ENCODE peak calls at places on chromosomes 2 and 18, in nine cellular contexts. F is neural crest cell, U is heart right ventricle, K is astrocyte of the cerebellum, B is upper lobe of right lung, C is WTC11, L is tibial artery, V is AG09309, A is B cell. M is an unnamed sample.

GRCh38 chr2:25043241-25043867 is 1.5 kb downstream of the EFR3B start:
- DNase-seq in F (peak), U (no peak), K (peak), B (no peak), C (peak), L (no peak), V (peak), A (peak), M (peak)

GRCh38 chr18:32175265-32175664 is 14.6 kb upstream of the MEP1B start:
- DNase-seq in F (no peak), U (no peak), K (no peak), B (no peak), C (no peak), L (no peak), V (no peak), A (no peak), M (no peak)

GRCh38 chr2:170140561-170140960 is 37.4 kb upstream of the MYO3B start:
- DNase-seq in F (no peak), U (no peak), K (no peak), B (no peak), C (no peak), L (no peak), V (no peak), A (no peak), M (no peak)

GRCh38 chr2:134160793-134161504 is 92.9 kb upstream of the MGAT5 start:
- DNase-seq in F (no peak), U (peak), K (no peak), B (no peak), C (no peak), L (no peak), V (no peak), A (no peak), M (no peak)

GRCh38 chr2:160353166-160353565 is 140.4 kb downstream of the RBMS1 start:
- DNase-seq in F (no peak), U (no peak), K (no peak), B (no peak), C (no peak), L (no peak), V (no peak), A (peak), M (peak)

GRCh38 chr2:105910497-105911238 is 166.0 kb downstream of the NCK2 start:
- DNase-seq in F (no peak), U (no peak), K (no peak), B (no peak), C (no peak), L (no peak), V (no peak), A (no peak), M (no peak)

GRCh38 chr18:57029761-57030160 is 117.1 kb upstream of the BOD1L2 start:
- DNase-seq in F (no peak), U (no peak), K (no peak), B (no peak), C (no peak), L (no peak), V (no peak), A (no peak), M (peak)

GRCh38 chr2:134722728-134723127 is 3.9 kb upstream of the TMEM163 start:
- DNase-seq in F (no peak), U (no peak), K (no peak), B (no peak), C (peak), L (no peak), V (no peak), A (no peak), M (no peak)

GRCh38 chr2:136182315-136182714 is 64.4 kb upstream of the CXCR4 start:
- DNase-seq in F (no peak), U (no peak), K (no peak), B (no peak), C (no peak), L (no peak), V (no peak), A (no peak), M (no peak)

GRCh38 chr2:219517954-219518778 is 3.9 kb downstream of the ASIC4 start:
- DNase-seq in F (no peak), U (no peak), K (no peak), B (no peak), C (no peak), L (no peak), V (no peak), A (no peak), M (no peak)

GRCh38 chr2:128625966-128626757 is 307.5 kb upstream of the HS6ST1 start:
- DNase-seq in F (no peak), U (no peak), K (no peak), B (peak), C (no peak), L (no peak), V (no peak), A (no peak), M (no peak)

GRCh38 chr18:44682871-44683221 is 2.2 kb downstream of the SETBP1 start:
- DNase-seq in F (no peak), U (no peak), K (no peak), B (no peak), C (peak), L (peak), V (no peak), A (no peak), M (no peak)

GRCh38 chr2:112166801-112167499 is 28.8 kb downstream of the FBLN7 start:
- DNase-seq in F (no peak), U (no peak), K (no peak), B (peak), C (no peak), L (no peak), V (no peak), A (no peak), M (no peak)

GRCh38 chr2:134491796-134492441 is 226.9 kb downstream of the TMEM163 start:
- DNase-seq in F (no peak), U (peak), K (no peak), B (no peak), C (no peak), L (no peak), V (no peak), A (no peak), M (peak)

GRCh38 chr2:26672112-26672817 is 20.3 kb upstream of the KCNK3 start:
- DNase-seq in F (no peak), U (no peak), K (no peak), B (peak), C (no peak), L (no peak), V (no peak), A (no peak), M (no peak)

GRCh38 chr2:33673937-33674336 is 74.8 kb upstream of the FAM98A start:
- DNase-seq in F (no peak), U (no peak), K (no peak), B (no peak), C (no peak), L (no peak), V (no peak), A (no peak), M (peak)

GRCh38 chr2:180364719-180365118 is 357.6 kb upstream of the CWC22 start:
- DNase-seq in F (no peak), U (no peak), K (no peak), B (no peak), C (no peak), L (no peak), V (no peak), A (no peak), M (no peak)

GRCh38 chr2:180360283-180360618 is 353.2 kb upstream of the CWC22 start:
- DNase-seq in F (no peak), U (no peak), K (no peak), B (no peak), C (no peak), L (no peak), V (no peak), A (no peak), M (no peak)

GRCh38 chr2:180356676-180357075 is 349.6 kb upstream of the CWC22 start:
- DNase-seq in F (no peak), U (no peak), K (no peak), B (no peak), C (no peak), L (no peak), V (no peak), A (no peak), M (no peak)

GRCh38 chr2:180358458-180358857 is 351.4 kb upstream of the CWC22 start:
- DNase-seq in F (no peak), U (no peak), K (no peak), B (no peak), C (no peak), L (no peak), V (no peak), A (no peak), M (no peak)

GRCh38 chr2:180359522-180360282 is 352.6 kb upstream of the CWC22 start:
- DNase-seq in F (no peak), U (no peak), K (no peak), B (no peak), C (no peak), L (no peak), V (no peak), A (peak), M (peak)
- TF ChIP-seq CTCF in F (no peak), U (no peak), K (no peak), B (no peak), C (no peak), L (no peak), V (peak), A (no peak), M (peak)

GRCh38 chr2:230068658-230069080 is at the start of gene SLC16A14:
- DNase-seq in F (peak), U (no peak), K (peak), B (no peak), C (no peak), L (no peak), V (no peak), A (no peak), M (peak)

GRCh38 chr2:230071421-230071820 is 2.7 kb upstream of the SLC16A14 start:
- DNase-seq in F (no peak), U (no peak), K (no peak), B (no peak), C (no peak), L (no peak), V (no peak), A (no peak), M (no peak)

GRCh38 chr2:230069418-230069817 is 694 bp upstream of the SLC16A14 start:
- DNase-seq in F (no peak), U (no peak), K (no peak), B (no peak), C (no peak), L (no peak), V (no peak), A (no peak), M (no peak)

GRCh38 chr2:230067990-230068657 is 600 bp downstream of the SLC16A14 start:
- DNase-seq in F (peak), U (peak), K (peak), B (peak), C (peak), L (peak), V (no peak), A (peak), M (peak)
- TF ChIP-seq CTCF in F (peak), U (no peak), K (no peak), B (peak), C (no peak), L (no peak), V (no peak), A (no peak), M (peak)

GRCh38 chr18:76252880-76253279 is 242.2 kb downstream of the ZNF516 start:
- DNase-seq in F (no peak), U (no peak), K (no peak), B (no peak), C (peak), L (no peak), V (no peak), A (no peak), M (peak)
- TF ChIP-seq CTCF in F (peak), U (no peak), K (peak), B (peak), C (peak), L (no peak), V (peak), A (no peak), M (peak)

GRCh38 chr18:3871687-3872086 is 421.7 kb downstream of the TGIF1 start:
- DNase-seq in F (no peak), U (no peak), K (no peak), B (no peak), C (no peak), L (no peak), V (no peak), A (no peak), M (no peak)

GRCh38 chr18:3874593-3874992 is 424.6 kb downstream of the TGIF1 start:
- DNase-seq in F (no peak), U (no peak), K (no peak), B (no peak), C (no peak), L (no peak), V (no peak), A (no peak), M (no peak)

GRCh38 chr18:3872651-3873050 is 422.7 kb downstream of the TGIF1 start:
- DNase-seq in F (no peak), U (no peak), K (no peak), B (no peak), C (no peak), L (no peak), V (no peak), A (no peak), M (no peak)

GRCh38 chr18:3873698-3874495 is 423.9 kb downstream of the TGIF1 start:
- DNase-seq in F (no peak), U (no peak), K (no peak), B (no peak), C (no peak), L (no peak), V (no peak), A (no peak), M (no peak)

GRCh38 chr18:3873211-3873610 is 423.2 kb downstream of the TGIF1 start:
- DNase-seq in F (no peak), U (no peak), K (no peak), B (no peak), C (no peak), L (no peak), V (no peak), A (no peak), M (no peak)
- TF ChIP-seq CTCF in F (no peak), U (no peak), K (no peak), B (no peak), C (no peak), L (no peak), V (no peak), A (no peak), M (no peak)

GRCh38 chr2:88627055-88627855 is at the start of gene EIF2AK3:
- DNase-seq in F (peak), U (peak), K (peak), B (peak), C (peak), L (peak), V (peak), A (peak), M (peak)
- TF ChIP-seq CTCF in F (peak), U (no peak), K (no peak), B (peak), C (no peak), L (peak), V (no peak), A (no peak), M (no peak)

GRCh38 chr18:13436596-13436995 is 218.0 kb downstream of the LDLRAD4 start:
- DNase-seq in F (no peak), U (no peak), K (no peak), B (no peak), C (no peak), L (no peak), V (no peak), A (no peak), M (no peak)

GRCh38 chr18:13439475-13439874 is 220.9 kb downstream of the LDLRAD4 start:
- DNase-seq in F (no peak), U (no peak), K (no peak), B (no peak), C (no peak), L (no peak), V (no peak), A (no peak), M (no peak)

GRCh38 chr18:13438507-13439056 is 220.0 kb downstream of the LDLRAD4 start:
- DNase-seq in F (no peak), U (no peak), K (no peak), B (no peak), C (no peak), L (no peak), V (no peak), A (no peak), M (no peak)

GRCh38 chr18:13437034-13437433 is 218.5 kb downstream of the LDLRAD4 start:
- DNase-seq in F (no peak), U (no peak), K (no peak), B (no peak), C (no peak), L (no peak), V (no peak), A (no peak), M (no peak)

GRCh38 chr18:13437801-13438506 is 219.4 kb downstream of the LDLRAD4 start:
- DNase-seq in F (no peak), U (no peak), K (no peak), B (no peak), C (no peak), L (no peak), V (no peak), A (peak), M (no peak)
- TF ChIP-seq CTCF in F (no peak), U (no peak), K (no peak), B (no peak), C (no peak), L (no peak), V (no peak), A (no peak), M (no peak)

DNA sequence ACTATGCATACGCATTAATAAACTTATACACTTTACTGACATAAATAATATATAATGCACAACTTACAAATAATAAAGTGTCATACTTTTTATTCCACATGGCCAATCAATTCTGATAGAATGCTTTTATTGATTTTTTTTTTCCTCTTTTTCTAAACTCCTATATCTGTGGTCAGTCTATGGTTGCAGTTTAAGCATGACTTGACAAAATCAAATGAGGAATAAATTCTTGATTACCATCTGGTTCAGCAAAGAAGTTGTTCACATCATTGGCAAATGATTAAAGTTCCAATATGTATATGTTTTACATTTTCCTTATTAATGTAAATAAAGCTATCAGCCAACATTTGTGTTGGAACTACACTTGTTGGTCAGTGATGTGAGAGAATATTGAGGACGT is 83.5 kb downstream of the EML6 start:
- DNase-seq in F (no peak), U (no peak), K (no peak), B (no peak), C (no peak), L (no peak), V (no peak), A (no peak), M (no peak)
- TF ChIP-seq CTCF in F (no peak), U (no peak), K (no peak), B (no peak), C (no peak), L (no peak), V (no peak), A (no peak), M (no peak)

DNA sequence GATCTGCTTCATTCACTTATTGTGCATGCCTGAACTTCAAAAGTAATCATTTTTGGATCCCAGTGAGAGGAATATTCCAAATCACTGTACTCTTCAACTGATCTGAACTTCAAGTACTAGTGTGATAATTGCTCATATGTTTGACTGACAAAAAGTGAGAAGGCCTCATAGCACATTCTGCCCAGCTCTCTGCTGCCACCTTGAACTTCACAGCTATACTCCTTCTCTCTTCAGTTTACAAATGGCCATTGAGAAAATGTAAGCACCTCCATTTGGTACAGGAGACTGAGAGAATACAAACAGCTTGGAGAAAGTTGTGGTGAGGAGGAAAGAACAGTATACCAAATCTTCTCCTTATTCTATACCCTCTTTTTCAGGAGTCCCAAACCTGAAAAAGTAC is 946.0 kb upstream of the CHAC2 start:
- DNase-seq in F (no peak), U (no peak), K (no peak), B (no peak), C (no peak), L (no peak), V (no peak), A (no peak), M (peak)
- TF ChIP-seq CTCF in F (no peak), U (no peak), K (peak), B (no peak), C (no peak), L (no peak), V (no peak), A (no peak), M (no peak)

GRCh38 chr2:201621293-201621999 is 21.9 kb downstream of the TMEM237 start:
- DNase-seq in F (no peak), U (no peak), K (no peak), B (no peak), C (no peak), L (no peak), V (no peak), A (no peak), M (no peak)

GRCh38 chr2:201622306-201622705 is 21.0 kb downstream of the TMEM237 start:
- DNase-seq in F (no peak), U (no peak), K (no peak), B (no peak), C (no peak), L (no peak), V (no peak), A (no peak), M (no peak)

GRCh38 chr2:201618744-201619654 is 24.3 kb downstream of the TMEM237 start:
- DNase-seq in F (no peak), U (peak), K (no peak), B (peak), C (peak), L (peak), V (no peak), A (peak), M (no peak)
- TF ChIP-seq CTCF in F (no peak), U (no peak), K (peak), B (peak), C (no peak), L (peak), V (peak), A (no peak), M (no peak)

M was measured in MCF 10A.